ENCODE peak calls at places on chromosomes 4 and X, in four cellular contexts. Y is AG08396; I is dorsolateral prefrontal cortex; J is activated naive CD4-positive, alpha-beta T cell. R is an unnamed sample.

GRCh38 chr4:38768968-38769394 is 13.8 kb downstream of the TLR10 start:
- DNase-seq in Y (no peak), I (no peak), J (no peak), R (no peak)

GRCh38 chrX:139890991-139891700 is 41.7 kb downstream of the ATP11C start:
- DNase-seq in Y (peak), I (no peak), J (no peak), R (no peak)

GRCh38 chr4:26122690-26123089 is 198.1 kb upstream of the RBPJ start:
- DNase-seq in Y (no peak), I (no peak), J (no peak), R (no peak)

GRCh38 chr4:169810325-169811323 is 52.9 kb upstream of the HPF1 start:
- DNase-seq in Y (peak), I (no peak), J (no peak), R (peak)

GRCh38 chr4:103451341-103451740 is 253.2 kb upstream of the CENPE start:
- DNase-seq in Y (no peak), I (no peak), J (no peak), R (no peak)

GRCh38 chrX:10045327-10046000 is 78.3 kb downstream of the CLDN34 start:
- DNase-seq in Y (peak), I (no peak), J (no peak), R (no peak)

GRCh38 chr4:183729430-183730328 is 70.6 kb downstream of the TRAPPC11 start:
- DNase-seq in Y (peak), I (no peak), J (no peak), R (no peak)

GRCh38 chrX:8726031-8726652 is 5.8 kb downstream of the ANOS1 start:
- DNase-seq in Y (peak), I (no peak), J (no peak), R (no peak)

GRCh38 chr4:180538384-180539052 is 1704.7 kb upstream of the TENM3 start:
- DNase-seq in Y (no peak), I (no peak), J (no peak), R (no peak)